ENCODE peak calls at places on chromosomes 6 and 20, in six cellular contexts. X is K562, L is GM12878, S is NB4, Q is HepG2, M is endothelial cell of umbilical vein. F is an unnamed sample.

GRCh38 chr6:169622618-169623017 is 79.2 kb downstream of the WDR27 start:
- DNase-seq in X (no peak), L (no peak), S (peak; percentile 28), Q (no peak), M (no peak), F (no peak)

GRCh38 chr6:105522626-105523322 is 119.9 kb upstream of the PREP start:
- DNase-seq in X (peak; percentile 18), L (no peak), S (no peak), Q (no peak), M (no peak), F (no peak)

GRCh38 chr6:33091957-33092356 is 16.2 kb downstream of the HLA-DPB1 start:
- DNase-seq in X (peak; percentile 64), L (no peak), S (peak; percentile 48), Q (peak; percentile 30), M (no peak), F (no peak)

GRCh38 chr20:37348643-37349516 is 2.9 kb downstream of the SRC start:
- DNase-seq in X (no peak), L (no peak), S (no peak), Q (no peak), M (no peak), F (no peak)

GRCh38 chr6:170437719-170438401 is 115.2 kb downstream of the PSMB1 start:
- DNase-seq in X (no peak), L (no peak), S (no peak), Q (no peak), M (no peak), F (no peak)

GRCh38 chr6:143842468-143842901 is 653 bp upstream of the LTV1 start:
- DNase-seq in X (no peak), L (no peak), S (no peak), Q (no peak), M (no peak), F (peak; percentile 8)

GRCh38 chr6:26243132-26243531 is 121.9 kb upstream of the BTN3A2 start:
- DNase-seq in X (no peak), L (no peak), S (no peak), Q (no peak), M (no peak), F (no peak)

GRCh38 chr6:159463440-159463839 is 229.6 kb downstream of the SOD2 start:
- DNase-seq in X (no peak), L (no peak), S (peak; percentile 52), Q (no peak), M (no peak), F (peak; percentile 5)

GRCh38 chr20:3405696-3406358 is 1.6 kb downstream of the DNAAF9 start:
- DNase-seq in X (no peak), L (no peak), S (peak; percentile 11), Q (peak; percentile 43), M (peak; percentile 12), F (no peak)

GRCh38 chr6:34149831-34150400 is 4.0 kb upstream of the GRM4 start:
- DNase-seq in X (no peak), L (no peak), S (no peak), Q (no peak), M (no peak), F (no peak)

GRCh38 chr6:19317587-19317986 is 519.6 kb upstream of the ID4 start:
- DNase-seq in X (no peak), L (no peak), S (no peak), Q (no peak), M (no peak), F (no peak)

GRCh38 chr6:167807200-167807599 is 19.5 kb upstream of the AFDN start:
- DNase-seq in X (no peak), L (no peak), S (no peak), Q (no peak), M (no peak), F (no peak)
- TF ChIP-seq MYC in X (no peak), L (no peak), S (no peak), Q (no peak), M (no peak), F (no peak)

GRCh38 chr6:140202964-140203363 is 828.5 kb upstream of the CITED2 start:
- DNase-seq in X (no peak), L (no peak), S (no peak), Q (no peak), M (peak; percentile 88), F (no peak)

GRCh38 chr6:140205795-140206593 is 831.5 kb upstream of the CITED2 start:
- DNase-seq in X (no peak), L (no peak), S (no peak), Q (no peak), M (no peak), F (no peak)

GRCh38 chr6:140203611-140204553 is 829.4 kb upstream of the CITED2 start:
- DNase-seq in X (no peak), L (no peak), S (no peak), Q (no peak), M (peak; percentile 84), F (no peak)

GRCh38 chr6:140208286-140208685 is 833.8 kb upstream of the CITED2 start:
- DNase-seq in X (no peak), L (no peak), S (no peak), Q (no peak), M (peak; percentile 49), F (no peak)
- TF ChIP-seq MYC in X (no peak), L (no peak), S (no peak), Q (no peak), M (no peak), F (no peak)

GRCh38 chr6:131532476-131533108 is 40.4 kb upstream of the ARG1 start:
- DNase-seq in X (no peak), L (peak; percentile 23), S (no peak), Q (no peak), M (no peak), F (no peak)
- TF ChIP-seq MYC in X (no peak), L (no peak), S (no peak), Q (no peak), M (no peak), F (no peak)

GRCh38 chr20:59770851-59771250 is 162.6 kb downstream of the SYCP2 start:
- DNase-seq in X (no peak), L (no peak), S (no peak), Q (no peak), M (no peak), F (no peak)

GRCh38 chr20:59772373-59772705 is 161.1 kb downstream of the SYCP2 start:
- DNase-seq in X (no peak), L (no peak), S (no peak), Q (no peak), M (no peak), F (no peak)

GRCh38 chr20:59767656-59768055 is 163.3 kb downstream of the PHACTR3 start:
- DNase-seq in X (no peak), L (no peak), S (no peak), Q (no peak), M (no peak), F (no peak)

GRCh38 chr20:59771506-59772372 is 161.7 kb downstream of the SYCP2 start:
- DNase-seq in X (no peak), L (no peak), S (no peak), Q (no peak), M (no peak), F (no peak)

DNA sequence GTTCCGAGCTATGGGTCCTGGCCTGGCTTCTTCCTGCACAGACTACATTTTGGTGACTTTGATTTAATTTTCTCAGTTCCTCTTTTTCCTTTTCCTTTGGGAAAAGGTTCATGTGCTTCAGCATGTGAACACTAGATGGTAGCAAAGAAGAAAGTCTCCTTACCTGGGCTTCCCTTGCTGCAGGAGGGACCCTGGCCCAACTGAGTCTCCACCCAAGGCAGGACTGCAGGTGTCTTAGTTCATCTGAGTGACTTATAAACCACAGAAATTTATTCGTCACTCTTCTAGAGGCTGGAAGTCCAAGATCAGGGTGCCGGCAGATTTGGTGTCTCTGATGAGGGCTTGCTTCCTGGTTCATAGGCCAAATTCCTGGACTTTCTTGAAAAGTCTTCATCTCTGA is 163.2 kb downstream of the SYCP2 start:
- DNase-seq in X (no peak), L (no peak), S (peak; percentile 26), Q (no peak), M (no peak), F (no peak)
- TF ChIP-seq MYC in X (no peak), L (no peak), S (no peak), Q (no peak), M (no peak), F (no peak)

GRCh38 chr6:28943557-28944411 is 20.0 kb upstream of the TRIM27 start:
- DNase-seq in X (peak; percentile 70), L (peak; percentile 42), S (peak; percentile 82), Q (peak; percentile 84), M (peak; percentile 66), F (no peak)
- TF ChIP-seq MYC in X (peak; percentile 10), L (no peak), S (peak; percentile 9), Q (peak; percentile 62), M (no peak), F (no peak)

DNA sequence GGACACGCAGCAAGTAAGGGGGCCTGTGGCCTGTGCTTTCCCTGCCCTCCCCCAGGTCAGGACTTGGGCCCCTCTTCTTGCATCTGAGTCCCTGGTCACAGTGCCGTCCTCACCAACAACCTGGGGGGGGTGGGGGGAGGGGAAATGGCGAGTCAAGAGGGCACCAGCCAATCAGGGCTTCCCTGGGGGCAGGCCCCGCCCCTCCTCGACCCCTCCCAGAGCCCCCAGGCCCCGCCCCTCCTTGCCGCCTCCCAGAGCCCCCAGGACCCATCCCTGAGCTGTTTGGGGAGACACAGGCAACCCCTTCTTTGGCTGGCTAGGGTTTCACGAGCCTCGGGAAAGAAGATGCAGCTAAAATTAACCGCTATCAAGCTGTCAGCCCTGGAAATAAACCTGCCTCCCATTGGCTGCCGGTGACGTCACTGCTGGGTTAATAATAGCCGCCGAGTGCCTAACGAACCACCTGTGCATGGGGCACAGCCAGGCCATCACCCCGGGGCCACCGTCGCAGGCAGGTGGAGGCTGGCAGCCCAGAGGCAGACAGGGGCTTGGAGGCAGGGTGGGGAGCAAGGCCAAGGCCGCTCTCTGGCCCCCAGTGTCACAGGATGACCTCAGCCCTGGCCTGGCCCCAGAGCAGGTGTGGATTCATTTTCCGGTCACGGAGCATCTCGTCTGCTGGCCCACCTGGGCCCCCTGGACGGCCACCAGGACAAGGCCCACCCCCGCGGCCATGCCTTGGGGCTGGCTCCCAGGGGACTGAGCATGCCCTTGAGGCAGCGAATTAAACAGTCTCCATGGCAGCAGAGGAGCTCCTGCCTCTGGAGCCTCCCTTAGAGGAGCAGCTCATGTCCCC is 3.2 kb upstream of the EEF1A2 start:
- DNase-seq in X (peak; percentile 90), L (no peak), S (no peak), Q (no peak), M (no peak), F (no peak)
- TF ChIP-seq MYC in X (no peak), L (no peak), S (no peak), Q (no peak), M (no peak), F (no peak)

GRCh38 chr6:96649926-96650325 is 87.0 kb downstream of the FHL5 start:
- DNase-seq in X (no peak), L (no peak), S (no peak), Q (no peak), M (no peak), F (no peak)
- TF ChIP-seq MYC in X (no peak), L (no peak), S (no peak), Q (no peak), M (no peak), F (no peak)

GRCh38 chr6:81999270-81999669 is 246.8 kb upstream of the TENT5A start:
- DNase-seq in X (no peak), L (no peak), S (no peak), Q (peak; percentile 50), M (no peak), F (no peak)

GRCh38 chr6:81996414-81996813 is 243.9 kb upstream of the TENT5A start:
- DNase-seq in X (no peak), L (no peak), S (no peak), Q (no peak), M (no peak), F (no peak)

GRCh38 chr6:81997091-81997926 is 244.8 kb upstream of the TENT5A start:
- DNase-seq in X (no peak), L (peak; percentile 57), S (peak; percentile 34), Q (no peak), M (no peak), F (no peak)

GRCh38 chr6:81999826-82000225 is 247.3 kb upstream of the TENT5A start:
- DNase-seq in X (no peak), L (no peak), S (no peak), Q (no peak), M (no peak), F (no peak)

GRCh38 chr6:81998432-81998831 is 246.0 kb upstream of the TENT5A start:
- DNase-seq in X (no peak), L (no peak), S (no peak), Q (no peak), M (no peak), F (no peak)
- TF ChIP-seq MYC in X (no peak), L (no peak), S (no peak), Q (no peak), M (no peak), F (no peak)

F was measured in A549.